ENCODE peak calls at places on chromosomes 1 and 21, in seven cellular contexts. V is T-helper 17 cell, Q is left ventricle myocardium inferior, U is sigmoid colon, X is ovary, R is RWPE1, N is astrocyte of the spinal cord. F is an unnamed sample.

GRCh38 chr1:201575912-201576311 is 37.0 kb downstream of the NAV1 start:
- DNase-seq in V (no peak), Q (no peak), U (peak), X (no peak), R (no peak), N (no peak), F (no peak)

GRCh38 chr21:45010860-45011259 is 63.5 kb upstream of the ADARB1 start:
- DNase-seq in V (no peak), Q (no peak), U (no peak), X (peak), R (no peak), N (no peak), F (no peak)

GRCh38 chr1:206867716-206868115 is 2.3 kb downstream of the IL20 start:
- DNase-seq in V (no peak), Q (no peak), U (no peak), X (no peak), R (no peak), N (no peak), F (no peak)

GRCh38 chr1:15975805-15976680 is at the start of gene ZBTB17:
- DNase-seq in V (peak), Q (peak), U (peak), X (peak), R (peak), N (peak), F (peak)

GRCh38 chr1:54275349-54275748 is 75.4 kb downstream of the MRPL37 start:
- DNase-seq in V (no peak), Q (peak), U (peak), X (peak), R (no peak), N (peak), F (no peak)

GRCh38 chr1:10814954-10815862 is 18.8 kb upstream of the CASZ1 start:
- DNase-seq in V (no peak), Q (no peak), U (no peak), X (no peak), R (no peak), N (no peak), F (no peak)

GRCh38 chr1:9182784-9183257 is 51.8 kb upstream of the H6PD start:
- DNase-seq in V (no peak), Q (peak), U (no peak), X (no peak), R (no peak), N (no peak), F (no peak)

GRCh38 chr1:208132287-208132882 is 111.8 kb downstream of the PLXNA2 start:
- DNase-seq in V (no peak), Q (peak), U (peak), X (peak), R (peak), N (peak), F (no peak)

GRCh38 chr1:179867493-179868330 is 9.9 kb downstream of the TOR1AIP2 start:
- DNase-seq in V (peak), Q (peak), U (no peak), X (no peak), R (no peak), N (peak), F (no peak)

GRCh38 chr1:234983554-234983911 is 145.1 kb downstream of the TOMM20 start:
- DNase-seq in V (no peak), Q (no peak), U (peak), X (no peak), R (no peak), N (no peak), F (no peak)

GRCh38 chr21:39611547-39612190 is 1.1 kb upstream of the B3GALT5 start:
- DNase-seq in V (no peak), Q (no peak), U (no peak), X (no peak), R (no peak), N (no peak), F (no peak)

GRCh38 chr1:32388641-32389040 is 5.6 kb downstream of the BSDC1 start:
- DNase-seq in V (no peak), Q (no peak), U (no peak), X (no peak), R (no peak), N (no peak), F (no peak)

GRCh38 chr1:1306070-1306660 is 1.6 kb downstream of the ACAP3 start:
- DNase-seq in V (no peak), Q (no peak), U (no peak), X (no peak), R (no peak), N (no peak), F (no peak)

GRCh38 chr1:223038288-223039006 is 104.6 kb downstream of the TLR5 start:
- DNase-seq in V (no peak), Q (no peak), U (no peak), X (no peak), R (no peak), N (no peak), F (no peak)

GRCh38 chr1:29310616-29311180 is 74.4 kb downstream of the PTPRU start:
- DNase-seq in V (no peak), Q (no peak), U (no peak), X (no peak), R (no peak), N (no peak), F (no peak)

GRCh38 chr1:27342391-27342777 is 562 bp downstream of the SYTL1 start:
- DNase-seq in V (no peak), Q (no peak), U (no peak), X (no peak), R (no peak), N (no peak), F (no peak)

GRCh38 chr21:28550057-28550825 is 442.4 kb downstream of the LTN1 start:
- DNase-seq in V (no peak), Q (no peak), U (no peak), X (no peak), R (no peak), N (no peak), F (no peak)

GRCh38 chr1:34125721-34126380 is 39.2 kb downstream of the CSMD2 start:
- DNase-seq in V (no peak), Q (no peak), U (no peak), X (no peak), R (no peak), N (peak), F (no peak)

GRCh38 chr1:244862354-244862698 is 2.0 kb downstream of the HNRNPU start:
- DNase-seq in V (no peak), Q (no peak), U (no peak), X (no peak), R (no peak), N (no peak), F (no peak)

GRCh38 chr1:61287014-61287413 is 204.7 kb downstream of the NFIA start:
- DNase-seq in V (no peak), Q (no peak), U (no peak), X (no peak), R (no peak), N (peak), F (no peak)

GRCh38 chr1:23384312-23385058 is 14.8 kb upstream of the ZNF436 start:
- DNase-seq in V (no peak), Q (no peak), U (peak), X (no peak), R (peak), N (peak), F (no peak)

GRCh38 chr1:84782311-84782771 is 92.1 kb upstream of the SSX2IP start:
- DNase-seq in V (peak), Q (peak), U (no peak), X (peak), R (peak), N (peak), F (peak)

GRCh38 chr1:230237805-230238204 is 170.8 kb downstream of the GALNT2 start:
- DNase-seq in V (no peak), Q (no peak), U (no peak), X (no peak), R (no peak), N (no peak), F (no peak)

GRCh38 chr1:36279110-36279788 is 26.9 kb upstream of the SH3D21 start:
- DNase-seq in V (no peak), Q (no peak), U (no peak), X (no peak), R (no peak), N (peak), F (no peak)

GRCh38 chr1:53646732-53647131 is 92.2 kb downstream of the GLIS1 start:
- DNase-seq in V (no peak), Q (no peak), U (no peak), X (no peak), R (no peak), N (no peak), F (no peak)

GRCh38 chr21:26506951-26507350 is 66.1 kb downstream of the CYYR1 start:
- DNase-seq in V (no peak), Q (no peak), U (no peak), X (no peak), R (peak), N (peak), F (peak)

GRCh38 chr21:32389337-32390015 is 3.3 kb downstream of the URB1 start:
- DNase-seq in V (no peak), Q (no peak), U (no peak), X (no peak), R (no peak), N (peak), F (no peak)

GRCh38 chr1:151372411-151372934 is at the start of gene SELENBP1:
- DNase-seq in V (no peak), Q (peak), U (peak), X (peak), R (peak), N (peak), F (no peak)

GRCh38 chr1:233816348-233816747 is 88.1 kb upstream of the SLC35F3 start:
- DNase-seq in V (no peak), Q (no peak), U (no peak), X (no peak), R (no peak), N (no peak), F (no peak)

GRCh38 chr1:15579683-15580047 is 5.2 kb downstream of the AGMAT start:
- DNase-seq in V (no peak), Q (no peak), U (no peak), X (no peak), R (no peak), N (no peak), F (no peak)

GRCh38 chr1:153592706-153593105 is 20.2 kb downstream of the S100A16 start:
- DNase-seq in V (no peak), Q (no peak), U (no peak), X (no peak), R (no peak), N (no peak), F (no peak)

GRCh38 chr1:25004355-25004754 is 74.3 kb upstream of the RUNX3 start:
- DNase-seq in V (no peak), Q (no peak), U (no peak), X (no peak), R (no peak), N (no peak), F (no peak)

GRCh38 chr21:45281411-45282282 is 6.0 kb downstream of the POFUT2 start:
- DNase-seq in V (no peak), Q (no peak), U (peak), X (peak), R (no peak), N (no peak), F (no peak)

GRCh38 chr1:24881034-24881433 is 49.0 kb downstream of the RUNX3 start:
- DNase-seq in V (no peak), Q (no peak), U (no peak), X (no peak), R (no peak), N (no peak), F (no peak)

GRCh38 chr1:150877220-150877516 is 769 bp upstream of the ARNT start:
- DNase-seq in V (no peak), Q (no peak), U (no peak), X (no peak), R (no peak), N (no peak), F (no peak)